ENCODE peak calls at places on chromosomes 4 and X, in eight cellular contexts. One of them, this sample, is unnamed.

GRCh38 chrX:147376601-147377387 is 534.9 kb upstream of the FMR1 start:
- DNase-seq in neural crest cell: no peak
- DNase-seq in fibroblast of mammary gland: no peak
- DNase-seq in HFFc6: no peak
- DNase-seq in astrocyte: no peak
- DNase-seq in SK-N-SH: no peak
- DNase-seq in tibial nerve: no peak
- DNase-seq in A673: no peak
- DNase-seq in this sample: no peak

GRCh38 chr4:8688041-8688907 is 95.7 kb downstream of the CPZ start:
- DNase-seq in neural crest cell: peak; percentile 80
- DNase-seq in fibroblast of mammary gland: peak; percentile 8
- DNase-seq in HFFc6: no peak
- DNase-seq in astrocyte: no peak
- DNase-seq in SK-N-SH: peak; percentile 86
- DNase-seq in tibial nerve: no peak
- DNase-seq in A673: peak; percentile 69
- DNase-seq in this sample: peak; percentile 3

GRCh38 chr4:61666248-61666647 is 466.1 kb downstream of the ADGRL3 start:
- DNase-seq in neural crest cell: no peak
- DNase-seq in fibroblast of mammary gland: no peak
- DNase-seq in HFFc6: no peak
- DNase-seq in astrocyte: peak; percentile 15
- DNase-seq in SK-N-SH: no peak
- DNase-seq in tibial nerve: no peak
- DNase-seq in A673: no peak
- DNase-seq in this sample: no peak

GRCh38 chrX:44795945-44796450 is 47.8 kb upstream of the DUSP21 start:
- DNase-seq in neural crest cell: no peak
- DNase-seq in fibroblast of mammary gland: no peak
- DNase-seq in HFFc6: no peak
- DNase-seq in astrocyte: no peak
- DNase-seq in SK-N-SH: no peak
- DNase-seq in tibial nerve: no peak
- DNase-seq in A673: no peak
- DNase-seq in this sample: no peak

GRCh38 chr4:56038763-56039162 is 90.0 kb downstream of the CEP135 start:
- DNase-seq in neural crest cell: peak; percentile 18
- DNase-seq in fibroblast of mammary gland: no peak
- DNase-seq in HFFc6: no peak
- DNase-seq in astrocyte: no peak
- DNase-seq in SK-N-SH: peak; percentile 37
- DNase-seq in tibial nerve: no peak
- DNase-seq in A673: no peak
- DNase-seq in this sample: no peak

GRCh38 chr4:1628892-1629703 is 55.0 kb downstream of the FAM53A start:
- DNase-seq in neural crest cell: peak; percentile 96
- DNase-seq in fibroblast of mammary gland: peak; percentile 28
- DNase-seq in HFFc6: peak; percentile 22
- DNase-seq in astrocyte: no peak
- DNase-seq in SK-N-SH: peak; percentile 91
- DNase-seq in tibial nerve: peak; percentile 80
- DNase-seq in A673: peak; percentile 65
- DNase-seq in this sample: peak; percentile 39

GRCh38 chr4:26375589-26375988 is 54.8 kb downstream of the RBPJ start:
- DNase-seq in neural crest cell: no peak
- DNase-seq in fibroblast of mammary gland: no peak
- DNase-seq in HFFc6: no peak
- DNase-seq in astrocyte: no peak
- DNase-seq in SK-N-SH: no peak
- DNase-seq in tibial nerve: no peak
- DNase-seq in A673: no peak
- DNase-seq in this sample: no peak

GRCh38 chr4:47031713-47032404 is 492 bp downstream of the GABRB1 start:
- DNase-seq in neural crest cell: peak; percentile 1
- DNase-seq in fibroblast of mammary gland: no peak
- DNase-seq in HFFc6: no peak
- DNase-seq in astrocyte: no peak
- DNase-seq in SK-N-SH: peak; percentile 2
- DNase-seq in tibial nerve: no peak
- DNase-seq in A673: peak; percentile 11
- DNase-seq in this sample: no peak

GRCh38 chrX:135112096-135112729 is 8.1 kb downstream of the ETDB start:
- DNase-seq in neural crest cell: no peak
- DNase-seq in fibroblast of mammary gland: peak; percentile 42
- DNase-seq in HFFc6: peak; percentile 13
- DNase-seq in astrocyte: no peak
- DNase-seq in SK-N-SH: peak; percentile 33
- DNase-seq in tibial nerve: peak; percentile 24
- DNase-seq in A673: peak; percentile 54
- DNase-seq in this sample: peak; percentile 27

GRCh38 chr4:182208651-182209050 is 34.6 kb upstream of the TENM3 start:
- DNase-seq in neural crest cell: no peak
- DNase-seq in fibroblast of mammary gland: no peak
- DNase-seq in HFFc6: no peak
- DNase-seq in astrocyte: no peak
- DNase-seq in SK-N-SH: no peak
- DNase-seq in tibial nerve: no peak
- DNase-seq in A673: no peak
- DNase-seq in this sample: no peak

GRCh38 chr4:25953740-25954139 is 39.7 kb downstream of the SMIM20 start:
- DNase-seq in neural crest cell: peak; percentile 9
- DNase-seq in fibroblast of mammary gland: peak; percentile 71
- DNase-seq in HFFc6: peak; percentile 30
- DNase-seq in astrocyte: peak; percentile 54
- DNase-seq in SK-N-SH: no peak
- DNase-seq in tibial nerve: peak; percentile 17
- DNase-seq in A673: no peak
- DNase-seq in this sample: peak; percentile 35

GRCh38 chrX:47595701-47596655 is 13.7 kb downstream of the TIMP1 start:
- DNase-seq in neural crest cell: no peak
- DNase-seq in fibroblast of mammary gland: peak; percentile 85
- DNase-seq in HFFc6: peak; percentile 52
- DNase-seq in astrocyte: peak; percentile 79
- DNase-seq in SK-N-SH: no peak
- DNase-seq in tibial nerve: no peak
- DNase-seq in A673: no peak
- DNase-seq in this sample: peak; percentile 84

GRCh38 chr4:73446336-73446938 is 10.4 kb downstream of the AFP start:
- DNase-seq in neural crest cell: no peak
- DNase-seq in fibroblast of mammary gland: peak; percentile 70
- DNase-seq in HFFc6: peak; percentile 60
- DNase-seq in astrocyte: peak; percentile 26
- DNase-seq in SK-N-SH: peak; percentile 46
- DNase-seq in tibial nerve: peak; percentile 16
- DNase-seq in A673: peak; percentile 53
- DNase-seq in this sample: peak; percentile 57

GRCh38 chr4:107035711-107036601 is at the start of gene DKK2:
- DNase-seq in neural crest cell: peak; percentile 13
- DNase-seq in fibroblast of mammary gland: peak; percentile 44
- DNase-seq in HFFc6: no peak
- DNase-seq in astrocyte: peak; percentile 24
- DNase-seq in SK-N-SH: peak; percentile 40
- DNase-seq in tibial nerve: peak; percentile 51
- DNase-seq in A673: peak; percentile 86
- DNase-seq in this sample: no peak

GRCh38 chr4:153523171-153523757 is 57.1 kb downstream of the TMEM131L start:
- DNase-seq in neural crest cell: no peak
- DNase-seq in fibroblast of mammary gland: no peak
- DNase-seq in HFFc6: no peak
- DNase-seq in astrocyte: no peak
- DNase-seq in SK-N-SH: no peak
- DNase-seq in tibial nerve: no peak
- DNase-seq in A673: no peak
- DNase-seq in this sample: no peak

GRCh38 chr4:38857354-38858096 is 908 bp upstream of the TLR6 start:
- DNase-seq in neural crest cell: no peak
- DNase-seq in fibroblast of mammary gland: peak; percentile 94
- DNase-seq in HFFc6: peak; percentile 83
- DNase-seq in astrocyte: peak; percentile 88
- DNase-seq in SK-N-SH: no peak
- DNase-seq in tibial nerve: peak; percentile 47
- DNase-seq in A673: peak; percentile 67
- DNase-seq in this sample: peak; percentile 92

GRCh38 chr4:26220704-26221103 is 100.1 kb upstream of the RBPJ start:
- DNase-seq in neural crest cell: no peak
- DNase-seq in fibroblast of mammary gland: peak; percentile 74
- DNase-seq in HFFc6: peak; percentile 33
- DNase-seq in astrocyte: peak; percentile 66
- DNase-seq in SK-N-SH: no peak
- DNase-seq in tibial nerve: no peak
- DNase-seq in A673: no peak
- DNase-seq in this sample: peak; percentile 59

GRCh38 chr4:11470709-11471441 is 42.2 kb upstream of the HS3ST1 start:
- DNase-seq in neural crest cell: no peak
- DNase-seq in fibroblast of mammary gland: no peak
- DNase-seq in HFFc6: no peak
- DNase-seq in astrocyte: no peak
- DNase-seq in SK-N-SH: no peak
- DNase-seq in tibial nerve: no peak
- DNase-seq in A673: no peak
- DNase-seq in this sample: no peak

GRCh38 chr4:155675709-155676429 is 9.2 kb downstream of the GUCY1A1 start:
- DNase-seq in neural crest cell: no peak
- DNase-seq in fibroblast of mammary gland: no peak
- DNase-seq in HFFc6: no peak
- DNase-seq in astrocyte: no peak
- DNase-seq in SK-N-SH: no peak
- DNase-seq in tibial nerve: no peak
- DNase-seq in A673: no peak
- DNase-seq in this sample: no peak

GRCh38 chr4:145736241-145736831 is 56.4 kb downstream of the C4orf51 start:
- DNase-seq in neural crest cell: no peak
- DNase-seq in fibroblast of mammary gland: peak; percentile 37
- DNase-seq in HFFc6: no peak
- DNase-seq in astrocyte: peak; percentile 54
- DNase-seq in SK-N-SH: no peak
- DNase-seq in tibial nerve: peak; percentile 45
- DNase-seq in A673: no peak
- DNase-seq in this sample: no peak

GRCh38 chrX:107718156-107718621 is 57.4 kb downstream of the TSC22D3 start:
- DNase-seq in neural crest cell: peak; percentile 61
- DNase-seq in fibroblast of mammary gland: peak; percentile 88
- DNase-seq in HFFc6: peak; percentile 70
- DNase-seq in astrocyte: peak; percentile 44
- DNase-seq in SK-N-SH: peak; percentile 69
- DNase-seq in tibial nerve: peak; percentile 95
- DNase-seq in A673: peak; percentile 81
- DNase-seq in this sample: peak; percentile 65

GRCh38 chr4:147944264-147944663 is 212.4 kb downstream of the ARHGAP10 start:
- DNase-seq in neural crest cell: no peak
- DNase-seq in fibroblast of mammary gland: no peak
- DNase-seq in HFFc6: no peak
- DNase-seq in astrocyte: no peak
- DNase-seq in SK-N-SH: no peak
- DNase-seq in tibial nerve: no peak
- DNase-seq in A673: no peak
- DNase-seq in this sample: no peak

DNA sequence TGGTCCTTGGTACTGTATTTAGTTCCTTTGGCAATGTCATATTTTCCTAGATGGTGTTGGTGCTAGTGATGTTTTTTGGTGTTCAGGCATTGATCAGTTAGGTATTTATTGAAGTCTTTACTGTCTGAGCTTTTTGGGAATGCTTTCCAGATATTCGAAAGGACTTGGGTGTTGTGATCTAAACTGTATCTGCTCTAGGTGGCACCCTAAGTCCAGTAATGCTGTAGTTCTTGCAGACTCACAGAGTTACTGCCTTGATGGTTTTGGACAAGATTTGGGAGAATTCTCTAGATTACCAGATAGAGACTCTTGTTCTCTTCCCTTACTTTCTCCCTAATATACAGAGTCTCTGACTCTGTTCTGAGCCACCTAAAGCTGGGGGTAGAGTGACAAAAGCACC is 513.6 kb upstream of the PITX2 start:
- DNase-seq in neural crest cell: no peak
- DNase-seq in fibroblast of mammary gland: peak; percentile 61
- DNase-seq in HFFc6: peak; percentile 69
- DNase-seq in astrocyte: peak; percentile 30
- DNase-seq in SK-N-SH: no peak
- DNase-seq in tibial nerve: no peak
- DNase-seq in A673: peak; percentile 45
- DNase-seq in this sample: peak; percentile 3
- TF ChIP-seq CTCF in neural crest cell: no peak
- TF ChIP-seq CTCF in fibroblast of mammary gland: peak; percentile 29
- TF ChIP-seq CTCF in HFFc6: peak; percentile 74
- TF ChIP-seq CTCF in astrocyte: peak; percentile 18
- TF ChIP-seq CTCF in SK-N-SH: no peak
- TF ChIP-seq CTCF in tibial nerve: no peak
- TF ChIP-seq CTCF in A673: peak; percentile 45
- TF ChIP-seq CTCF in this sample: peak; percentile 27

GRCh38 chr4:120922390-120923200 is at the start of gene PRDM5:
- DNase-seq in neural crest cell: peak; percentile 54
- DNase-seq in fibroblast of mammary gland: peak; percentile 64
- DNase-seq in HFFc6: peak; percentile 37
- DNase-seq in astrocyte: peak; percentile 42
- DNase-seq in SK-N-SH: peak; percentile 88
- DNase-seq in tibial nerve: peak; percentile 20
- DNase-seq in A673: peak; percentile 56
- DNase-seq in this sample: peak; percentile 16
- TF ChIP-seq CTCF in neural crest cell: peak; percentile 51
- TF ChIP-seq CTCF in fibroblast of mammary gland: peak; percentile 6
- TF ChIP-seq CTCF in HFFc6: peak; percentile 54
- TF ChIP-seq CTCF in astrocyte: no peak
- TF ChIP-seq CTCF in SK-N-SH: peak; percentile 20
- TF ChIP-seq CTCF in tibial nerve: peak; percentile 9
- TF ChIP-seq CTCF in A673: no peak
- TF ChIP-seq CTCF in this sample: peak; percentile 55

GRCh38 chr4:152436384-152436783 is 99.5 kb downstream of the FBXW7 start:
- DNase-seq in neural crest cell: no peak
- DNase-seq in fibroblast of mammary gland: no peak
- DNase-seq in HFFc6: no peak
- DNase-seq in astrocyte: no peak
- DNase-seq in SK-N-SH: no peak
- DNase-seq in tibial nerve: no peak
- DNase-seq in A673: no peak
- DNase-seq in this sample: no peak
- TF ChIP-seq CTCF in neural crest cell: peak; percentile 25
- TF ChIP-seq CTCF in fibroblast of mammary gland: no peak
- TF ChIP-seq CTCF in HFFc6: no peak
- TF ChIP-seq CTCF in astrocyte: no peak
- TF ChIP-seq CTCF in SK-N-SH: no peak
- TF ChIP-seq CTCF in tibial nerve: no peak
- TF ChIP-seq CTCF in A673: no peak
- TF ChIP-seq CTCF in this sample: no peak

GRCh38 chrX:127884921-127885320 is 167.3 kb downstream of the ACTRT1 start:
- DNase-seq in neural crest cell: no peak
- DNase-seq in fibroblast of mammary gland: no peak
- DNase-seq in HFFc6: no peak
- DNase-seq in astrocyte: no peak
- DNase-seq in SK-N-SH: no peak
- DNase-seq in tibial nerve: no peak
- DNase-seq in A673: no peak
- DNase-seq in this sample: no peak

GRCh38 chrX:127888767-127889166 is 163.4 kb downstream of the ACTRT1 start:
- DNase-seq in neural crest cell: no peak
- DNase-seq in fibroblast of mammary gland: no peak
- DNase-seq in HFFc6: no peak
- DNase-seq in astrocyte: no peak
- DNase-seq in SK-N-SH: no peak
- DNase-seq in tibial nerve: no peak
- DNase-seq in A673: no peak
- DNase-seq in this sample: no peak
- TF ChIP-seq CTCF in neural crest cell: no peak
- TF ChIP-seq CTCF in fibroblast of mammary gland: no peak
- TF ChIP-seq CTCF in HFFc6: no peak
- TF ChIP-seq CTCF in astrocyte: no peak
- TF ChIP-seq CTCF in SK-N-SH: no peak
- TF ChIP-seq CTCF in tibial nerve: no peak
- TF ChIP-seq CTCF in A673: no peak
- TF ChIP-seq CTCF in this sample: no peak

This sample was measured in brain microvascular endothelial cell.